ENCODE peak calls at places on chromosomes 16 and 17, in four cellular contexts. X, A, T and Q are unnamed samples.

GRCh38 chr16:10619271-10619849 is 39.0 kb upstream of the EMP2 start:
- DNase-seq in X (peak), A (peak), T (no peak), Q (peak)

GRCh38 chr17:75869282-75870141 is 8.9 kb downstream of the TRIM47 start:
- DNase-seq in X (no peak), A (peak), T (no peak), Q (no peak)

GRCh38 chr16:53105565-53105964 is 50.8 kb downstream of the CHD9 start:
- DNase-seq in X (no peak), A (no peak), T (no peak), Q (no peak)

GRCh38 chr16:7372095-7372494 is 39.5 kb downstream of the RBFOX1 start:
- DNase-seq in X (no peak), A (no peak), T (no peak), Q (no peak)

GRCh38 chr16:86634290-86634689 is 55.9 kb downstream of the FOXL1 start:
- DNase-seq in X (no peak), A (peak), T (no peak), Q (no peak)

GRCh38 chr16:19883296-19883951 is 1.2 kb downstream of the GPRC5B start:
- DNase-seq in X (no peak), A (peak), T (peak), Q (no peak)

GRCh38 chr16:76182092-76182635 is 95.0 kb upstream of the CNTNAP4 start:
- DNase-seq in X (no peak), A (no peak), T (no peak), Q (no peak)

GRCh38 chr16:50861926-50862325 is 120.0 kb downstream of the CYLD start:
- DNase-seq in X (no peak), A (no peak), T (no peak), Q (no peak)

GRCh38 chr17:33292981-33293867 is at the start of gene ASIC2:
- DNase-seq in X (no peak), A (peak), T (no peak), Q (no peak)

GRCh38 chr17:42111901-42112551 is 488 bp downstream of the DHX58 start:
- DNase-seq in X (no peak), A (no peak), T (no peak), Q (no peak)

GRCh38 chr17:57051886-57052342 is 33.1 kb upstream of the AKAP1 start:
- DNase-seq in X (no peak), A (peak), T (peak), Q (no peak)

GRCh38 chr17:28394717-28395116 is 11.3 kb downstream of the SLC46A1 start:
- DNase-seq in X (no peak), A (no peak), T (no peak), Q (no peak)

GRCh38 chr17:44044092-44044491 is 22.4 kb downstream of the LSM12 start:
- DNase-seq in X (no peak), A (no peak), T (no peak), Q (no peak)